ENCODE peak calls at places on chromosomes 11 and 22, in ten cellular contexts. D is NCI-H1092; I is GM12891; O is thoracic aorta; Q is PC-3; Z is renal cortical epithelial cell; K is NCI-H2171 treated with DMSO at 0.1 percent for 48 hours; V is stimulated activated CD8-positive, alpha-beta memory T cell treated with anti-CD3 and anti-CD28 coated beads, Interleukin-4, amount 100 ng/mL, for 1 hour; J is stimulated activated CD4-positive, alpha-beta T cell treated with anti-CD3 and anti-CD28 coated beads, Interleukin-2, amount 100 ng/mL, for 24 hours; L is RWPE1. A is an unnamed sample.
A peak's percentile ranks its signal among the peaks of the same experiment; 100 is the strongest.

GRCh38 chr11:9386901-9387300 is 2.4 kb downstream of the IPO7 start:
- DNase-seq in D (no peak), I (no peak), O (no peak), Q (no peak), Z (no peak), K (no peak), V (no peak), J (no peak), L (no peak), A (no peak)

GRCh38 chr11:70250876-70251275 is 19.6 kb upstream of the PPFIA1 start:
- DNase-seq in D (no peak), I (no peak), O (no peak), Q (no peak), Z (no peak), K (no peak), V (no peak), J (no peak), L (no peak), A (no peak)

GRCh38 chr11:94740975-94741707 is 27.0 kb upstream of the AMOTL1 start:
- DNase-seq in D (peak; percentile 53), I (peak; percentile 19), O (no peak), Q (peak; percentile 87), Z (peak; percentile 68), K (peak; percentile 84), V (no peak), J (no peak), L (peak; percentile 73), A (no peak)

GRCh38 chr11:60334005-60334620 is 7.1 kb downstream of the MS4A6E start:
- DNase-seq in D (peak; percentile 47), I (peak; percentile 36), O (no peak), Q (peak; percentile 81), Z (peak; percentile 36), K (peak; percentile 55), V (no peak), J (peak; percentile 79), L (peak; percentile 57), A (peak; percentile 59)

GRCh38 chr11:128195057-128195751 is 392.2 kb downstream of the ETS1 start:
- DNase-seq in D (no peak), I (peak; percentile 4), O (no peak), Q (no peak), Z (no peak), K (no peak), V (no peak), J (peak; percentile 36), L (no peak), A (no peak)

GRCh38 chr22:20952544-20953341 is 14.3 kb upstream of the AIFM3 start:
- DNase-seq in D (no peak), I (no peak), O (no peak), Q (no peak), Z (no peak), K (peak; percentile 28), V (no peak), J (no peak), L (no peak), A (no peak)

GRCh38 chr11:123454060-123454651 is 24.1 kb downstream of the GRAMD1B start:
- DNase-seq in D (no peak), I (no peak), O (no peak), Q (peak; percentile 99), Z (peak; percentile 42), K (no peak), V (no peak), J (peak; percentile 64), L (peak; percentile 70), A (peak; percentile 22)

GRCh38 chr11:1235615-1236315 is 12.9 kb downstream of the MUC5B start:
- DNase-seq in D (no peak), I (no peak), O (no peak), Q (no peak), Z (no peak), K (no peak), V (no peak), J (no peak), L (no peak), A (no peak)

GRCh38 chr11:25838918-25839611 is 492.9 kb upstream of the ANO3 start:
- DNase-seq in D (no peak), I (no peak), O (no peak), Q (peak; percentile 31), Z (peak; percentile 7), K (peak; percentile 37), V (no peak), J (no peak), L (peak; percentile 2), A (no peak)

GRCh38 chr11:76641905-76642304 is 28.6 kb downstream of the LRRC32 start:
- DNase-seq in D (no peak), I (no peak), O (no peak), Q (no peak), Z (no peak), K (no peak), V (no peak), J (no peak), L (no peak), A (no peak)

GRCh38 chr11:131506376-131506775 is 136.0 kb downstream of the NTM start:
- DNase-seq in D (no peak), I (no peak), O (no peak), Q (no peak), Z (no peak), K (no peak), V (no peak), J (no peak), L (no peak), A (no peak)

GRCh38 chr11:87535513-87535912 is 497.8 kb downstream of the TMEM135 start:
- DNase-seq in D (no peak), I (no peak), O (no peak), Q (no peak), Z (no peak), K (no peak), V (no peak), J (no peak), L (no peak), A (no peak)

GRCh38 chr11:100739636-100740035 is 52.5 kb downstream of the ARHGAP42 start:
- DNase-seq in D (no peak), I (no peak), O (no peak), Q (peak; percentile 49), Z (peak; percentile 99), K (no peak), V (no peak), J (no peak), L (no peak), A (no peak)

GRCh38 chr11:134532176-134532920 is 120.3 kb upstream of the B3GAT1 start:
- DNase-seq in D (no peak), I (no peak), O (no peak), Q (no peak), Z (no peak), K (no peak), V (no peak), J (no peak), L (no peak), A (no peak)